ENCODE peak calls at places on chromosomes 13 and 19, in seven cellular contexts. O is RWPE1, P is PC-9, J is breast epithelium, E is tibial nerve, N is prostate gland, A is adrenal gland. F is an unnamed sample.

GRCh38 chr13:25468330-25469178 is 96.8 kb downstream of the ATP8A2 start:
- DNase-seq in O (peak), P (no peak), J (no peak), E (no peak), N (no peak), A (peak), F (no peak)

GRCh38 chr13:82878536-82878935 is 1003.7 kb downstream of the SLITRK1 start:
- DNase-seq in O (peak), P (no peak), J (no peak), E (no peak), N (no peak), A (no peak), F (no peak)

GRCh38 chr19:28619842-28620429 is 593.0 kb downstream of the UQCRFS1 start:
- DNase-seq in O (no peak), P (no peak), J (no peak), E (no peak), N (no peak), A (no peak), F (no peak)

GRCh38 chr13:104106705-104107393 is 1040.6 kb upstream of the SLC10A2 start:
- DNase-seq in O (no peak), P (peak), J (no peak), E (no peak), N (no peak), A (no peak), F (no peak)

GRCh38 chr19:6577410-6578125 is 13.4 kb downstream of the CD70 start:
- DNase-seq in O (peak), P (no peak), J (no peak), E (no peak), N (no peak), A (no peak), F (no peak)

GRCh38 chr13:101709952-101710351 is 257.5 kb downstream of the ITGBL1 start:
- DNase-seq in O (no peak), P (no peak), J (no peak), E (no peak), N (no peak), A (no peak), F (no peak)

GRCh38 chr13:103883152-103883551 is 816.9 kb upstream of the SLC10A2 start:
- DNase-seq in O (peak), P (peak), J (peak), E (peak), N (peak), A (peak), F (peak)

GRCh38 chr13:76992548-76993001 is 694 bp downstream of the CLN5 start:
- DNase-seq in O (no peak), P (no peak), J (peak), E (no peak), N (peak), A (peak), F (no peak)

GRCh38 chr19:18226956-18227780 is 930 bp upstream of the PDE4C start:
- DNase-seq in O (no peak), P (no peak), J (no peak), E (no peak), N (no peak), A (no peak), F (no peak)

GRCh38 chr19:14146789-14147216 is 10.4 kb upstream of the ASF1B start:
- DNase-seq in O (no peak), P (no peak), J (peak), E (no peak), N (no peak), A (no peak), F (no peak)

GRCh38 chr13:70388935-70389334 is 280.7 kb upstream of the KLHL1 start:
- DNase-seq in O (no peak), P (no peak), J (no peak), E (no peak), N (no peak), A (no peak), F (no peak)

GRCh38 chr19:41927810-41928192 is 448 bp downstream of the ERFL start:
- DNase-seq in O (no peak), P (no peak), J (no peak), E (no peak), N (no peak), A (no peak), F (no peak)

GRCh38 chr19:33621811-33622504 is at the start of gene CHST8:
- DNase-seq in O (peak), P (no peak), J (no peak), E (no peak), N (peak), A (peak), F (no peak)

GRCh38 chr13:87769445-87769844 is 98.3 kb downstream of the SLITRK5 start:
- DNase-seq in O (no peak), P (no peak), J (no peak), E (no peak), N (no peak), A (no peak), F (no peak)

GRCh38 chr19:17340302-17340870 is 3.0 kb downstream of the GTPBP3 start:
- DNase-seq in O (no peak), P (no peak), J (no peak), E (peak), N (no peak), A (peak), F (no peak)

GRCh38 chr19:50203281-50204080 is at the start of gene MYH14:
- DNase-seq in O (peak), P (peak), J (peak), E (peak), N (peak), A (peak), F (peak)

GRCh38 chr19:15516363-15516762 is 8.0 kb downstream of the CYP4F22 start:
- DNase-seq in O (no peak), P (no peak), J (no peak), E (no peak), N (no peak), A (no peak), F (no peak)

GRCh38 chr19:52637718-52638585 is at the start of gene ZNF83:
- DNase-seq in O (peak), P (peak), J (peak), E (peak), N (peak), A (peak), F (peak)

GRCh38 chr13:43816401-43816889 is 29.7 kb upstream of the ENOX1 start:
- DNase-seq in O (no peak), P (no peak), J (no peak), E (no peak), N (no peak), A (no peak), F (no peak)

GRCh38 chr19:15191514-15191913 is 9.3 kb downstream of the NOTCH3 start:
- DNase-seq in O (no peak), P (no peak), J (no peak), E (no peak), N (no peak), A (no peak), F (no peak)

GRCh38 chr13:51895906-51896888 is 34.4 kb downstream of the CCDC70 start:
- DNase-seq in O (peak), P (peak), J (no peak), E (no peak), N (peak), A (peak), F (no peak)

GRCh38 chr19:35015576-35016351 is 14.5 kb upstream of the SCN1B start:
- DNase-seq in O (no peak), P (no peak), J (no peak), E (peak), N (no peak), A (no peak), F (no peak)

GRCh38 chr19:35011737-35012682 is 11.9 kb downstream of the GRAMD1A start:
- DNase-seq in O (no peak), P (no peak), J (no peak), E (no peak), N (no peak), A (no peak), F (no peak)

GRCh38 chr19:35011091-35011689 is 11.1 kb downstream of the GRAMD1A start:
- DNase-seq in O (no peak), P (no peak), J (no peak), E (no peak), N (no peak), A (no peak), F (no peak)

GRCh38 chr19:35013047-35013819 is 13.1 kb downstream of the GRAMD1A start:
- DNase-seq in O (no peak), P (no peak), J (peak), E (peak), N (peak), A (peak), F (peak)

GRCh38 chr19:35013820-35014754 is 14.0 kb downstream of the GRAMD1A start:
- DNase-seq in O (no peak), P (no peak), J (no peak), E (no peak), N (no peak), A (no peak), F (no peak)
- H3K27ac ChIP-seq in O (peak), P (no peak), J (no peak), E (peak), N (no peak), A (no peak), F (no peak)

GRCh38 chr19:54536956-54537355 is 34.3 kb downstream of the LAIR2 start:
- DNase-seq in O (no peak), P (no peak), J (no peak), E (no peak), N (no peak), A (no peak), F (no peak)

GRCh38 chr19:54534156-54534555 is 31.5 kb downstream of the LAIR2 start:
- DNase-seq in O (no peak), P (no peak), J (no peak), E (no peak), N (no peak), A (no peak), F (no peak)

GRCh38 chr19:54532528-54532927 is 29.9 kb downstream of the LAIR2 start:
- DNase-seq in O (no peak), P (peak), J (no peak), E (no peak), N (no peak), A (no peak), F (no peak)

GRCh38 chr19:54533476-54533875 is 30.8 kb downstream of the LAIR2 start:
- DNase-seq in O (no peak), P (no peak), J (no peak), E (no peak), N (no peak), A (no peak), F (no peak)

DNA sequence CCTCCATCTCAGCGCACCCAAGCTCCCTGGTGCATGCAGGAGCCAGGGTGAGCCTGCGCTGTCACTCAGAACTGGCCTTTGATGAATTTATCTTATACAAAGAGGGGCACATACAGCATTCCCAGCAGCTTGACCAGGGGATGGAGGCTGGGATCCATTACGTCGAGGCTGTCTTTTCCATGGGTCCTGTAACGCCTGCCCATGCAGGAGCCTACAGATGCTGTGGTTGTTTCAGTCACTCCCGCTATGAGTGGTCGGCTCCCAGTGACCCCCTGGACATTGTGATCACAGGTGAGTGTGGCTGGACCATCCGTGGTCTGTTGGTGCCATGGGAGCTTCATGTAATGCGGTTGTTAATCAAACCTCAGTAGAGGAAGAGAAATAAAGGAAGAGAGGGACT is 33.0 kb downstream of the LAIR2 start:
- DNase-seq in O (no peak), P (no peak), J (no peak), E (no peak), N (no peak), A (no peak), F (no peak)
- TF ChIP-seq CTCF in O (no peak), P (no peak), J (no peak), E (no peak), N (no peak), A (no peak), F (no peak)

DNA sequence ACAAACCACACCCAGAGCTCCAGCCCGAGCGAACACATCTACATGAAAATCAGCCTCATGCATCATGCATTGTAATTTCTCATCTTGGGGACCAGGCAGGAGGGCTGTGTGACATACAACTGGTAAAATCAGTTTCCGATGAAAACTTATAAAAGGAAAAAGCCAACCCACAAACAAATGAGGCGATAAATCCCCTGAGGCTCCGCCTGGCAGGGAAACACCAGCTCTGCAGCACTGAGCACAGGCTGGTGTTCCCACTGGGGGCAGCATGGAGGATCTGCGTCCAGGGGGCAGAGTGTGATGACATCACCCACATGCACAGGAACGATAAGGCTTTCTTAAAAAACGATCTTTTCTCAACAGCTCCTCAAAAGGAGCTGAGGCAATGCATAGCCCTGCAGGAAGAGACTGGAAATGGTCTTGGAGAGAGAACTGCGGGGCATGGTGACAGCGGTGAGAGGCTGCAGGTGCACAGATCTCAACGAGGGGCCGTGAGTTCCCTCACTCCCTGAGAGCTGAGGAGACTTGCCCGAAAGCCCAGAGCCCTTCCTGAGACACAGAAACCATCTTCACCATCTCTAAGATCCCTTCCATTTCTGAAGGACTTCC is 24.6 kb downstream of the SH3GL1 start:
- DNase-seq in O (no peak), P (peak), J (no peak), E (no peak), N (no peak), A (peak), F (peak)
- H3K27ac ChIP-seq in O (peak), P (peak), J (peak), E (peak), N (peak), A (peak), F (peak)

GRCh38 chr13:84645196-84646071 is 763.2 kb upstream of the SLITRK1 start:
- DNase-seq in O (no peak), P (no peak), J (no peak), E (no peak), N (no peak), A (no peak), F (no peak)
- TF ChIP-seq CTCF in O (no peak), P (no peak), J (no peak), E (no peak), N (no peak), A (no peak), F (no peak)

DNA sequence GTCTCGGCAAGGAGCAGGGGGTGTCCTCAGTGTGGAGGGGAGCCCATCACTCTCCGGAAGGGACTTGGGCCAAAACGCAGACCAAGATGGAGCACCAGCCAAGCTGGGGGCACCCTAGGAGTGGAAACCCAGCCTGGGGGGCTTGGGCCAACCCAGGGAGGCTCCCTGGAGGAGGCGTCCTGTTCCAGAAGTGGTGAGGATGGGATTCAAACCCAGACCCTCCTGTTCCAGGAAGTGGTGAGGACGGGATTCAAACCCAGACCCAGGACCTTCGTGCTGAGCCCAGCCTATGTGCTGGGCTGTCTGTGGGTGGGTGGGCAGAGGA is 848 bp upstream of the PLIN4 start:
- DNase-seq in O (no peak), P (no peak), J (no peak), E (no peak), N (no peak), A (no peak), F (no peak)
- H3K27ac ChIP-seq in O (peak), P (peak), J (peak), E (no peak), N (peak), A (no peak), F (no peak)

GRCh38 chr13:32259116-32259515 is 56.0 kb downstream of the ZAR1L start:
- DNase-seq in O (no peak), P (no peak), J (no peak), E (no peak), N (no peak), A (no peak), F (no peak)
- TF ChIP-seq CTCF in O (no peak), P (no peak), J (no peak), E (no peak), N (peak), A (no peak), F (no peak)

GRCh38 chr19:8396185-8396562 is 6.0 kb downstream of the RAB11B start:
- DNase-seq in O (no peak), P (no peak), J (peak), E (no peak), N (no peak), A (no peak), F (no peak)

GRCh38 chr19:8397746-8398721 is 7.9 kb downstream of the RAB11B start:
- DNase-seq in O (no peak), P (no peak), J (no peak), E (no peak), N (no peak), A (no peak), F (no peak)

GRCh38 chr19:8397291-8397690 is 7.1 kb downstream of the RAB11B start:
- DNase-seq in O (peak), P (no peak), J (no peak), E (no peak), N (no peak), A (no peak), F (no peak)

GRCh38 chr19:8395621-8396082 is 5.5 kb downstream of the RAB11B start:
- DNase-seq in O (no peak), P (no peak), J (no peak), E (no peak), N (no peak), A (no peak), F (no peak)

GRCh38 chr19:8396563-8397203 is 6.5 kb downstream of the RAB11B start:
- DNase-seq in O (peak), P (no peak), J (peak), E (no peak), N (peak), A (peak), F (peak)
- H3K27ac ChIP-seq in O (peak), P (no peak), J (peak), E (peak), N (no peak), A (no peak), F (no peak)

F was measured in suprapubic skin.